ENCODE peak calls at places on chromosomes 7 and 10, in four cellular contexts. G is IMR-90, Q is endothelial cell of umbilical vein, F is GM12878. U is an unnamed sample.

GRCh38 chr7:154503962-154504550 is 451.9 kb downstream of the DPP6 start:
- DNase-seq in G (peak), Q (peak), F (no peak), U (peak)

GRCh38 chr7:1314908-1315450 is 82.3 kb downstream of the UNCX start:
- DNase-seq in G (no peak), Q (no peak), F (no peak), U (no peak)

GRCh38 chr10:98125940-98126631 is 8.4 kb upstream of the R3HCC1L start:
- DNase-seq in G (no peak), Q (no peak), F (no peak), U (no peak)

GRCh38 chr10:5614081-5614721 is 52.2 kb downstream of the ASB13 start:
- DNase-seq in G (peak), Q (no peak), F (no peak), U (no peak)

GRCh38 chr7:106986450-106986977 is 58.0 kb upstream of the PRKAR2B start:
- DNase-seq in G (no peak), Q (no peak), F (no peak), U (peak)

GRCh38 chr10:24255115-24255895 is 46.4 kb downstream of the KIAA1217 start:
- DNase-seq in G (no peak), Q (no peak), F (no peak), U (no peak)

GRCh38 chr7:23043441-23043840 is 29.5 kb upstream of the HYCC1 start:
- DNase-seq in G (no peak), Q (no peak), F (no peak), U (no peak)

GRCh38 chr7:77627307-77627671 is 69.0 kb upstream of the RSBN1L start:
- DNase-seq in G (peak), Q (no peak), F (no peak), U (no peak)

GRCh38 chr10:52526251-52526823 is 212.3 kb downstream of the DKK1 start:
- DNase-seq in G (peak), Q (peak), F (no peak), U (no peak)

GRCh38 chr10:13270877-13271551 is 28.9 kb downstream of the PHYH start:
- DNase-seq in G (peak), Q (no peak), F (no peak), U (peak)

GRCh38 chr10:14879801-14880193 is 1.1 kb downstream of the SUV39H2 start:
- DNase-seq in G (no peak), Q (peak), F (no peak), U (no peak)

GRCh38 chr7:70805360-70805759 is 326.6 kb upstream of the GALNT17 start:
- DNase-seq in G (no peak), Q (no peak), F (peak), U (no peak)

GRCh38 chr10:43093423-43094090 is 16.7 kb downstream of the RET start:
- DNase-seq in G (peak), Q (no peak), F (no peak), U (no peak)

GRCh38 chr10:80460399-80461207 is 6.5 kb downstream of the TSPAN14 start:
- DNase-seq in G (peak), Q (peak), F (no peak), U (peak)

GRCh38 chr10:18113881-18114280 is 26.3 kb upstream of the CACNB2 start:
- DNase-seq in G (no peak), Q (no peak), F (no peak), U (no peak)

GRCh38 chr10:132238371-132239125 is 51.8 kb downstream of the DPYSL4 start:
- DNase-seq in G (no peak), Q (no peak), F (no peak), U (no peak)

GRCh38 chr7:136087881-136088280 is 110.7 kb upstream of the MTPN start:
- DNase-seq in G (no peak), Q (no peak), F (no peak), U (no peak)

GRCh38 chr7:49866076-49866735 is 92.8 kb downstream of the VWC2 start:
- DNase-seq in G (no peak), Q (no peak), F (no peak), U (no peak)

GRCh38 chr10:14698487-14699170 is 76.1 kb downstream of the FAM107B start:
- DNase-seq in G (peak), Q (no peak), F (no peak), U (no peak)

GRCh38 chr7:46603780-46604725 is 683.0 kb upstream of the IGFBP3 start:
- DNase-seq in G (peak), Q (peak), F (no peak), U (no peak)

GRCh38 chr10:45580781-45581496 is 91.6 kb downstream of the ZFAND4 start:
- DNase-seq in G (no peak), Q (no peak), F (peak), U (peak)

GRCh38 chr10:22427890-22428571 is 82.7 kb downstream of the SPAG6 start:
- DNase-seq in G (peak), Q (peak), F (no peak), U (no peak)

GRCh38 chr7:114243646-114244045 is 171.0 kb upstream of the FOXP2 start:
- DNase-seq in G (no peak), Q (no peak), F (no peak), U (no peak)

DNA sequence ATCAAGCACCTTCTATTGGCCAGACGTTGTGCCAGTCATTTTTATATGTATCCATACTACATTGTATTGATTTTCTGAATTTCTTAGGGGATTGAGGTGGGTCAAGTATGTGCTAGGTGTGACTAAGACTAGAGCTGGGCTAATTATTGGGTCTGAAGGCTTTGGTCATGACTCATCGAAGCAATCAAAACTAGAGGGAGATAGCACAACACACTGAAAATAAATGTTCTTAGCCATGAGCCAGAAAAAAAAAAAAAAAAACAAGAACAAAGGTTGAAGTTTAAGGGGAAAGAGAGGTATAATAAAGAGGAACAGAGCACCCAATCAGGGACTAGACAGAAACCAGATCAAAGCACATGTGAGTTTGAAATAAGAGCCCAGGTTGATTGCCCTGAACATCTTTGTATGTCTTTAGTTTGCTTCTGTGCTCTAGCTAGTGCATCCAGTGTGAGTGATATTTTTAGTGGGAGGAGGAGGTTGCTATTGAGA is 171.6 kb upstream of the FOXP2 start:
- DNase-seq in G (no peak), Q (no peak), F (no peak), U (no peak)
- TF ChIP-seq FOS in G (no peak), Q (no peak), F (no peak), U (no peak)

GRCh38 chr10:119268428-119268827 is 61.1 kb downstream of the GRK5 start:
- DNase-seq in G (no peak), Q (no peak), F (no peak), U (no peak)

GRCh38 chr10:119267384-119267783 is 60.0 kb downstream of the GRK5 start:
- DNase-seq in G (no peak), Q (no peak), F (no peak), U (no peak)

GRCh38 chr10:119270893-119271361 is 63.6 kb downstream of the GRK5 start:
- DNase-seq in G (peak), Q (no peak), F (no peak), U (peak)

GRCh38 chr10:119269737-119270136 is 62.4 kb downstream of the GRK5 start:
- DNase-seq in G (no peak), Q (no peak), F (no peak), U (no peak)

DNA sequence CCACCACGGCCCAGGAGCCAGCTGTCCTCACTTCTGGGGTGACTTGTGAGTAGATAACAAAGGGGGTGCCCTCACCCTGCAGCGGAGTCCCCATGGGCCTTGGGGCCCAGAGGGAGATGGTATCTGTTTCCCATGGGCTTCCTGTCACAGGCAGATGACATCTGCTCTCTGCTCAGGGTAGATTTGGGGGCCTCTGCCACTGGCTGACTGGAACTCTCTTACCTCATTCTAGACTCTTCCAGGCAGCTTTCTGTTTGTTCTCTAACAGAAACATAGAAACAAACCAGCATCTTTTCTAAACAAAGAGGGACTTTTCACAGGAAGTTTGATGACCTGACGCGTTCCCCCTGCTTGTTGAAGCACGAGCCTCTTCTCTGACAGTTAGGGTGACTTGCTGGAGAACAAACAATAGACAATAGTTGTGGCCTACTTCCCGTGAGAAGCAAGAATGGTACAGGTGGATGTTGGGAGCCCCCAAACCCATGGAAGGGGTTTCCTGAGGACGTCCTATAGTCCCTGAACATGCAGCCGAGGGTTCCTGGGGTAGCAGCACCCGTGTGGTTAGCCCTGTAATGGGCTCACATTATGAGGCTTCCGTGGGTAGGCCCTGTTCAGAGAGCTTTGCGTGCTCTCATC is 61.6 kb downstream of the GRK5 start:
- DNase-seq in G (peak), Q (peak), F (peak), U (no peak)
- TF ChIP-seq FOS in G (no peak), Q (no peak), F (no peak), U (no peak)

GRCh38 chr7:35848728-35849127 is 47.9 kb downstream of the SEPTIN7 start:
- DNase-seq in G (no peak), Q (no peak), F (no peak), U (no peak)
- TF ChIP-seq FOS in G (no peak), Q (no peak), F (no peak), U (no peak)

DNA sequence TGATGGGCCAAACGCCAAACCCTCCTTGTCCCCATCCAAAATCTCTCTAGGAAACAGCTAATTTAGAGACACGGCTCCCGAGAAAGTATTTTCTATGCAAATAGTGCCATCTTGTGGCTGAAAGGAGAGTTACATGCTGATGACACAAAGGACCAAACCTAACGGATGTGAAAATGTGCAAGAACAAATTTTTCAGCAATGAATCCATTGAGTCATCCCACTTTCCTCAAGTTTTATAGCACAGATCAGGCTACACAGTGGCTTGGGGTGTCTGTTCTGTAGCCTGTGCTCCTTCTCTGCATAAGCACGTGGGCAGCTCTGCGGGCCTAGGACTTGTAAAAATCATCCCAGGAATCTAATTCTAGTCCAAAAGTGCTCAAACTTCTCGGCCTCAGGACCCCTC is 154.8 kb upstream of the PRR15 start:
- DNase-seq in G (peak), Q (peak), F (peak), U (peak)
- TF ChIP-seq FOS in G (no peak), Q (peak), F (no peak), U (no peak)

GRCh38 chr10:70497120-70497545 is 18.6 kb downstream of the PALD1 start:
- DNase-seq in G (no peak), Q (no peak), F (no peak), U (no peak)

GRCh38 chr10:70500339-70500738 is 21.8 kb downstream of the PALD1 start:
- DNase-seq in G (no peak), Q (no peak), F (no peak), U (no peak)

GRCh38 chr10:70499829-70500167 is 21.2 kb downstream of the PALD1 start:
- DNase-seq in G (no peak), Q (no peak), F (no peak), U (no peak)

GRCh38 chr10:70500812-70501301 is 22.3 kb downstream of the PALD1 start:
- DNase-seq in G (no peak), Q (peak), F (no peak), U (no peak)

DNA sequence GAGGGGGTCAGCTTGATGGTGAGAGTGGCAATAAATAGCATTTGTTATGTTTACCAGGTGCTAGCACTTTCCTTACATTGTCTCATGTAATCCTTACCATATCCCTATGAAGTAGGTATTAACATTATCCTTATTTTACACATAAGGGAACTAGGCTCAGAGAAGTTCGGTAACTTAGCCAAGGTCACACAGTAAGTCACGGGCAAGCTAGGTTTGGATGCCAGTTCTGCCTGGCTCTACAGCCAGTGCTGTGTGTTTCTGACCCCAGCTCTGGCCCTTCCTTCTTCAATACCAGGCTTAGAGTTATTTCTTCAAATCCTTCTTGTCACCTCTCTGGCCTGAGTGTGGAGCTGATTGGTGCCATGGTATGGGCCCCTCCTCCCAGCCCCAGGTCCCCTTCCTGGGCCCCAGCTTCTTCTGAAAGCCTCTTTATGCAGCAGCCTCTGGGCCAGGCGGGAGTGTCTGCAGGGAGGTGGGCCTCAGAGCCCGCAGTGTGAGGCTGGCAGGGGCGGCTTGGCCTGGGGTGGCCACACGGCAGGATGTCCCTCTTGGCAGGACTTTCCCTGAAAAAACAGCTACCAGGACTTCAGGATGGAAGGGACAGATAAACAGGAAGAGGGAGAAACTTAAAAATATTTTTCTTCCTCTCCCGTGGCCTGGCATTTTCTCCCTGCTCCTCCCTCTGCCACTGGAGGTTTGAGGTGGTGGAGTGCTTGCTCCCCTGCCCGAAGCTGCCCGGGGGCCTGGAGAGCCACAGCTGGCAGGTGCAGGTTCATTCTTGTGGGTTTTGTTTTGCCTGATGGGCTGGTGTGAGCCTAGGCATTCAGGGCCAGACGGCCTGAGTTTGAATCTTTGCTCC is 20.6 kb downstream of the PALD1 start:
- DNase-seq in G (no peak), Q (peak), F (no peak), U (no peak)
- TF ChIP-seq FOS in G (no peak), Q (no peak), F (no peak), U (no peak)

U was measured in K562.